ENCODE peak calls at places on chromosomes 3 and 15, in ten cellular contexts. H is MM.1S, K is AG10803, Y is brain microvascular endothelial cell, S is BE2C, J is testis, M is fibroblast of mammary gland, V is NB4, B is uterus, I is neuronal stem cell. E is an unnamed sample.

GRCh38 chr3:182673336-182673735 is 120.0 kb upstream of the ATP11B start:
- DNase-seq in M (no peak), Y (no peak), H (no peak), I (no peak), K (peak), J (no peak), V (no peak), B (no peak), S (no peak), E (no peak)

GRCh38 chr3:30908466-30909037 is 14.1 kb upstream of the GADL1 start:
- DNase-seq in V (no peak), B (no peak), S (no peak), K (no peak), H (no peak), I (no peak), Y (no peak), J (no peak), M (no peak), E (no peak)

GRCh38 chr15:34951993-34952392 is 17.5 kb downstream of the AQR start:
- DNase-seq in I (no peak), J (no peak), V (no peak), M (peak), S (no peak), Y (no peak), H (no peak), B (no peak), K (peak), E (peak)

GRCh38 chr3:16264174-16264707 is 502 bp downstream of the DPH3 start:
- DNase-seq in I (no peak), S (no peak), B (no peak), M (peak), V (no peak), H (no peak), Y (no peak), J (no peak), K (no peak), E (no peak)

GRCh38 chr3:114078126-114078525 is 21.6 kb downstream of the QTRT2 start:
- DNase-seq in K (peak), I (no peak), J (no peak), H (no peak), Y (no peak), B (no peak), S (no peak), M (peak), V (no peak), E (peak)

GRCh38 chr3:129182390-129183180 is 1.1 kb downstream of the CNBP start:
- DNase-seq in Y (no peak), K (peak), B (no peak), J (no peak), M (peak), H (no peak), V (peak), I (no peak), S (peak), E (peak)

GRCh38 chr3:107752202-107752990 is 229.6 kb downstream of the BBX start:
- DNase-seq in K (peak), S (peak), M (peak), H (peak), B (no peak), I (no peak), V (peak), Y (peak), J (no peak), E (peak)

GRCh38 chr15:74568594-74568993 is 27.6 kb downstream of the ARID3B start:
- DNase-seq in I (no peak), J (no peak), Y (no peak), B (no peak), M (no peak), V (no peak), H (no peak), K (no peak), S (no peak), E (no peak)

GRCh38 chr15:73749533-73749932 is 3.6 kb downstream of the INSYN1 start:
- DNase-seq in B (no peak), Y (no peak), I (no peak), J (no peak), H (no peak), S (no peak), M (no peak), V (no peak), K (no peak), E (no peak)

GRCh38 chr15:60407406-60407805 is 9.6 kb upstream of the ANXA2 start:
- DNase-seq in V (no peak), S (no peak), H (no peak), K (peak), M (peak), I (no peak), B (no peak), J (no peak), Y (no peak), E (peak)

GRCh38 chr15:93762051-93762450 is 469.3 kb upstream of the MCTP2 start:
- DNase-seq in V (no peak), I (no peak), B (no peak), Y (no peak), K (no peak), S (no peak), J (no peak), H (no peak), M (no peak), E (no peak)

GRCh38 chr15:82646250-82647044 is 716 bp downstream of the CPEB1 start:
- DNase-seq in K (no peak), I (no peak), V (no peak), M (no peak), H (no peak), J (peak), Y (no peak), S (no peak), B (peak), E (no peak)

GRCh38 chr3:13416002-13416793 is 3.9 kb downstream of the NUP210 start:
- DNase-seq in I (no peak), S (no peak), J (no peak), V (peak), M (no peak), Y (no peak), B (no peak), H (no peak), K (no peak), E (no peak)

GRCh38 chr15:59237119-59237853 is 30.6 kb downstream of the LDHAL6B start:
- DNase-seq in J (no peak), H (peak), M (no peak), S (no peak), V (peak), K (no peak), B (no peak), I (no peak), Y (no peak), E (no peak)

GRCh38 chr15:32668942-32669341 is 27.4 kb downstream of the SCG5 start:
- DNase-seq in M (peak), J (no peak), H (no peak), B (no peak), V (no peak), S (no peak), I (no peak), K (no peak), Y (no peak), E (no peak)

GRCh38 chr15:96353931-96354730 is 23.6 kb downstream of the NR2F2 start:
- DNase-seq in I (peak), J (peak), Y (peak), S (no peak), H (no peak), M (peak), K (no peak), B (peak), V (peak), E (peak)

GRCh38 chr15:88705769-88706165 is 67.0 kb downstream of the ISG20 start:
- DNase-seq in H (no peak), M (no peak), Y (no peak), J (no peak), V (no peak), K (no peak), S (no peak), I (no peak), B (no peak), E (no peak)
- H3K4me3 ChIP-seq in H (no peak), M (no peak), Y (peak), J (peak), V (no peak), K (peak), S (peak), I (no peak), B (peak), E (peak)

GRCh38 chr15:29800441-29801366 is 21.6 kb downstream of the TJP1 start:
- DNase-seq in B (no peak), J (no peak), I (no peak), K (no peak), S (no peak), H (no peak), Y (no peak), M (no peak), V (no peak), E (no peak)
- H3K4me3 ChIP-seq in B (no peak), J (no peak), I (no peak), K (no peak), S (no peak), H (no peak), Y (no peak), M (no peak), V (no peak), E (no peak)

GRCh38 chr3:53919741-53920140 is 28.1 kb upstream of the SELENOK start:
- DNase-seq in K (no peak), V (no peak), B (no peak), Y (no peak), I (no peak), J (no peak), M (no peak), H (no peak), S (no peak), E (no peak)
- H3K4me3 ChIP-seq in K (no peak), V (no peak), B (no peak), Y (no peak), I (no peak), J (no peak), M (no peak), H (no peak), S (no peak), E (no peak)

GRCh38 chr15:40769310-40770146 is at the start of gene C15orf62:
- DNase-seq in K (no peak), I (no peak), S (peak), M (peak), Y (no peak), H (no peak), V (peak), B (peak), J (no peak), E (peak)
- H3K4me3 ChIP-seq in K (no peak), I (no peak), S (peak), M (no peak), Y (no peak), H (no peak), V (no peak), B (no peak), J (no peak), E (no peak)

GRCh38 chr15:49171790-49172189 is 1.7 kb downstream of the GALK2 start:
- DNase-seq in S (no peak), J (no peak), Y (no peak), I (no peak), H (no peak), M (no peak), B (no peak), V (no peak), K (no peak), E (no peak)
- H3K4me3 ChIP-seq in S (no peak), J (no peak), Y (no peak), I (no peak), H (no peak), M (no peak), B (no peak), V (peak), K (no peak), E (no peak)

GRCh38 chr15:40367038-40367672 is 9.1 kb downstream of the DISP2 start:
- DNase-seq in J (peak), S (no peak), V (no peak), M (no peak), I (no peak), Y (no peak), H (no peak), B (no peak), K (no peak), E (no peak)
- H3K4me3 ChIP-seq in J (no peak), S (no peak), V (no peak), M (no peak), I (no peak), Y (no peak), H (peak), B (no peak), K (no peak), E (no peak)

E was measured in fibroblast of the aortic adventitia.